ENCODE peak calls at places on chromosomes 16 and 17, in six cellular contexts. M, H, X, K, Q and T are unnamed samples.

GRCh38 chr17:918102-918740 is 61.4 kb downstream of the NXN start:
- DNase-seq in M (no peak), H (no peak), X (no peak), K (no peak), Q (no peak), T (no peak)

GRCh38 chr17:40025991-40026815 is 11.0 kb downstream of the CSF3 start:
- DNase-seq in M (no peak), H (no peak), X (no peak), K (no peak), Q (no peak), T (peak; percentile 7)

GRCh38 chr17:37485938-37486570 is 3.6 kb upstream of the DUSP14 start:
- DNase-seq in M (no peak), H (no peak), X (no peak), K (no peak), Q (no peak), T (no peak)

GRCh38 chr17:51166198-51166986 is at the start of gene NME2:
- DNase-seq in M (peak; percentile 86), H (peak; percentile 74), X (peak; percentile 96), K (peak; percentile 100), Q (peak; percentile 89), T (peak; percentile 86)

GRCh38 chr16:73560497-73560896 is 512.6 kb upstream of the ZFHX3 start:
- DNase-seq in M (no peak), H (no peak), X (no peak), K (no peak), Q (no peak), T (no peak)

GRCh38 chr17:19800571-19800970 is 52.5 kb upstream of the ALDH3A1 start:
- DNase-seq in M (no peak), H (no peak), X (no peak), K (no peak), Q (no peak), T (no peak)

GRCh38 chr16:9351440-9351839 is 260.0 kb downstream of the HAPSTR1 start:
- DNase-seq in M (no peak), H (no peak), X (no peak), K (no peak), Q (no peak), T (no peak)

GRCh38 chr16:17724242-17724898 is 253.6 kb upstream of the XYLT1 start:
- DNase-seq in M (no peak), H (no peak), X (no peak), K (no peak), Q (no peak), T (no peak)

GRCh38 chr16:1272453-1273198 is 16.8 kb downstream of the TPSD1 start:
- DNase-seq in M (no peak), H (no peak), X (no peak), K (peak; percentile 84), Q (no peak), T (no peak)

GRCh38 chr17:48751172-48751571 is 22.6 kb upstream of the HOXB13 start:
- DNase-seq in M (no peak), H (no peak), X (no peak), K (no peak), Q (no peak), T (no peak)

GRCh38 chr16:66254106-66254505 is 112.4 kb upstream of the CDH5 start:
- DNase-seq in M (no peak), H (no peak), X (no peak), K (no peak), Q (no peak), T (no peak)

GRCh38 chr17:57911834-57912673 is 43.2 kb downstream of the CUEDC1 start:
- DNase-seq in M (no peak), H (no peak), X (no peak), K (no peak), Q (peak; percentile 86), T (no peak)

GRCh38 chr17:145671-146541 is 8.5 kb downstream of the SCGB1C2 start:
- DNase-seq in M (no peak), H (no peak), X (no peak), K (no peak), Q (no peak), T (no peak)

GRCh38 chr16:12320298-12320706 is 343.8 kb downstream of the SNX29 start:
- DNase-seq in M (no peak), H (no peak), X (no peak), K (no peak), Q (no peak), T (no peak)

GRCh38 chr16:54744998-54745397 is 185.7 kb upstream of the IRX5 start:
- DNase-seq in M (no peak), H (no peak), X (no peak), K (no peak), Q (no peak), T (no peak)

GRCh38 chr17:7993972-7994589 is 8.3 kb upstream of the GUCY2D start:
- DNase-seq in M (no peak), H (no peak), X (no peak), K (no peak), Q (no peak), T (no peak)

GRCh38 chr17:27609606-27610303 is 21.2 kb upstream of the LGALS9 start:
- DNase-seq in M (no peak), H (no peak), X (no peak), K (peak; percentile 61), Q (peak; percentile 45), T (no peak)

GRCh38 chr17:1474402-1475189 is 17.9 kb downstream of the MYO1C start:
- DNase-seq in M (peak; percentile 79), H (no peak), X (no peak), K (no peak), Q (no peak), T (peak; percentile 84)

GRCh38 chr16:57798953-57799618 is 3.2 kb downstream of the KIFC3 start:
- DNase-seq in M (no peak), H (no peak), X (no peak), K (peak; percentile 15), Q (no peak), T (no peak)

GRCh38 chr17:34588266-34588665 is 8.9 kb downstream of the TMEM132E start:
- DNase-seq in M (no peak), H (no peak), X (no peak), K (no peak), Q (no peak), T (no peak)

GRCh38 chr16:78365376-78365775 is 265.9 kb downstream of the WWOX start:
- DNase-seq in M (no peak), H (no peak), X (no peak), K (no peak), Q (no peak), T (no peak)

GRCh38 chr17:38897176-38897575 is 27.3 kb downstream of the LASP1 start:
- DNase-seq in M (no peak), H (no peak), X (no peak), K (no peak), Q (no peak), T (no peak)

DNA sequence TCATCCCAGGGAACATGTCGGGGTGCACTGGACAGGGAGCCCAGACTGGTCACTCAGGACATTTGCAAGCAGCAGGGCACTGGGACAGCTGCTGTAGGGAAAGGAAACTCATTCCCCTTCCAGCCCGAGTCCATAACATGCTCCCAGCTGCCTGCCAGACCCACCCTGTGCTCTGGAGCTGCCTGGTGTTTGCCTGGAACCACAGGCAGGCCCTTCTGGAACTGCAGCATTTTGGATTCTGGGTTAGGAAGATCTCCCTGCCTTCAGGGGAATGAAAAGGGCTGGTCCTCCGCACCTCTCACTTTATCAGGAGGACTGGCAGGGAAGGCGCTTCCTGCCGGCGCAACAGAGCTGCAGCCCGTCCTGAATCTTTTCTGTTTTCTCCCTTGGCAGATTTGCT is 41.2 kb downstream of the MEAK7 start:
- DNase-seq in M (no peak), H (no peak), X (no peak), K (no peak), Q (no peak), T (no peak)
- TF ChIP-seq TAF1 in M (no peak), H (no peak), X (no peak), K (no peak), Q (no peak), T (no peak)

DNA sequence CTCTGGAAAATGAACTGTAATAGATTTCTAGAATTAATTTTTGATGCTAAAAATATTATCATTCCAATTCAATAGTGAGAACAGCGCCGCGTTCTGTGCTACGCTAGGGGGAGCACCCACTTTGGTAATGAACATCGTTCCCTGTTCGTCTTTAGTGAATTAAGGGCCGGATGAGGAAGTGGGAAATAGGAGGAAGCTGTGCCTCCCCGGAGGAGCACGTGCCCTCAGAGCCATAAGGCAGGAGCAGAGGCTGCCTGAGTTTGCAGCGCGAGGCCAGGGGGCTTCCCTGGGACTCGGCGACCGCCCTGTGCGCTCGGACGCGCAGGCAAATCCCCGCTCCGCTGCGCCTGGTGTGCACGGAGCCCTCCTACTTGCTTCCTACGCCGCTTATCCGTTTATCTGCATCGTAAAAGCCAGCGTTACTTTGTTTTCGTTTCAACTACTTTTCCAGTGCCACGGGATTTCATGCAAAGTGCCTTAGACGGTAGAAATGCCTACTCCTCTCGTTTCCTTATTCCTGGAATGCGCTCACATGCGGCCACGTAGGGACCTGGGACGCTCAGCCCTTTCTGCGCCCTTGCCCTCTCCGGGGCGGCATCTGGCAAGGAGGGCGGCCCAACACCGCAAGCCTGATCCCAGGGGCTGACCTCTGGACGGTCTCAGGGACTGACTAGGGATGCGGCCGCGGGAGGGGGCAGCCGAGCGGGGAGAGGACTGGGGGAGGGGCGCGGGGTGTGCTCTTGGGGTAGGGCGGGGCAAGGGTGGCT is 76.4 kb downstream of the KCNJ12 start:
- DNase-seq in M (no peak), H (peak; percentile 36), X (no peak), K (no peak), Q (peak; percentile 13), T (no peak)
- TF ChIP-seq POLR2AphosphoS5 in M (no peak), H (no peak), X (no peak), K (no peak), Q (no peak), T (no peak)

DNA sequence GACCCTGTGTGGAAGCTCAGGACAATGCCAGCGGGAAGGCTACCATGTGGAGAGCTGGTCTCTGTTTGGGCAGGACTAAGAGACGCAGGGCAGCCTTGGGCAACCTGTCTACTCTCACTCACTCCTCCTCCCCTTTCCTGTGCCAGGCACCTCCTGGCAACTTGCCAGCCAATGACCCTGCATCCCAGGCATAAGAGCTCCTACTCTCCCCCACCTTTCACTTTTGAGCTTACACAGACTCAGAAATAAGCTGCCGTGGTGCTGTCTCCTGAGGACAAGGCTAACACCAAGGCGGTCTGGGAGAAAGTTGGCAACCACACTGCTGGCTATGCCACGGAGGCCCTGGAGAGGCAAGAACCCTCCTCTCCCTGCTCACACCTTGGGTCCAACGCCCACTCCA is 2.6 kb downstream of the HBM start:
- DNase-seq in M (no peak), H (no peak), X (no peak), K (peak; percentile 57), Q (no peak), T (no peak)
- TF ChIP-seq TAF1 in M (no peak), H (no peak), X (no peak), K (no peak), Q (no peak), T (no peak)

DNA sequence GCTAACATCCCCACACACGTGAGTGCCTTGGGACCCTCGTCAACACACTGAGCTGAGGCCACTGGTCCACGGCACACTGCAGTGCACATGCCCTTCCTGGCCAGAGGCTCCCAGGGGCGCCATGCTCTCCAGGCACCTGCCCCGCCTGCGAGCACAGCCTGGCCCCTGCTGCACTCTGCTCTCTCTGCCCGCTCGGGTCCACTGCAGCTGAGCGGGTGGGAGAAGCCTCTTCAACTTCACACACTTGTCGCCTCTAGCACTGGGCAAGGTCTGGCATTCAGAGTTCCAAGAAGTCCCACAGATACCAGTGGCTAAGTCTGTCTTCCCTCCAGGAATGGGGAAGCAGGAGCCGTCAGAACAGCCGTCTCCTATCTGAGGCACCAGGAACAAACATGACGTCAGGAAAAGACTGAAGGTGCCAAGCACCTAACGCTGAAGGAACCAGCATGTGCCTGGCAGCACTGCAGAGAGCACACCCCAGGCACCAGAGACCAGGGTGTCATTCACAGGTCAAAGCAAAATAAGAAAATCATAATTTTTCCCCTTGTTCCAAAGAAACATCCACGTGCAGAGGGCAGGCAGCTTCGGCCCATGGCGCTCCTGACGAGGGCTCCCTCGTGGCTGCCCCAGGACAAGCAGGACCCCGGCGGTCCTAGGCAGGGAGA is 82.9 kb downstream of the ZNF778 start:
- DNase-seq in M (no peak), H (no peak), X (no peak), K (no peak), Q (no peak), T (no peak)
- TF ChIP-seq POLR2AphosphoS5 in M (no peak), H (no peak), X (no peak), K (no peak), Q (no peak), T (no peak)